ENCODE peak calls at places on chromosomes 3 and 15, in five cellular contexts. H is GM13977; K is NCI-H1092; L is fibroblast of lung; Q is activated CD8-positive, alpha-beta memory T cell treated with anti-CD3 and anti-CD28 coated beads, Interleukin-2, amount 50 U/mL, for 4 hours. C is an unnamed sample.

GRCh38 chr15:83066034-83066760 is 855 bp downstream of the BTBD1 start:
- DNase-seq in H (no peak), K (no peak), Q (no peak), L (no peak), C (no peak)

GRCh38 chr15:90106522-90107117 is 4.4 kb upstream of the IDH2 start:
- DNase-seq in H (no peak), L (no peak), K (no peak), Q (no peak), C (no peak)

GRCh38 chr3:154121236-154122095 is at the start of gene ARHGEF26:
- DNase-seq in Q (peak; percentile 65), H (peak; percentile 87), K (peak; percentile 43), L (peak; percentile 67), C (peak; percentile 86)

GRCh38 chr3:167976880-167977498 is 118.7 kb downstream of the GOLIM4 start:
- DNase-seq in Q (no peak), K (no peak), H (no peak), L (peak; percentile 52), C (no peak)

GRCh38 chr3:159253860-159254259 is 452.0 kb downstream of the MFSD1 start:
- DNase-seq in K (no peak), H (no peak), L (no peak), Q (no peak), C (no peak)

GRCh38 chr3:174540081-174540480 is 319.1 kb upstream of the NAALADL2 start:
- DNase-seq in Q (no peak), L (no peak), K (peak; percentile 70), H (no peak), C (peak; percentile 11)

GRCh38 chr15:79595995-79596622 is 164.0 kb downstream of the MINAR1 start:
- DNase-seq in H (peak; percentile 86), Q (no peak), L (peak; percentile 73), K (peak; percentile 79), C (peak; percentile 70)

GRCh38 chr3:164418426-164418825 is 659.9 kb downstream of the SI start:
- DNase-seq in H (no peak), L (no peak), Q (no peak), K (peak; percentile 98), C (no peak)

GRCh38 chr3:8538904-8539303 is 37.3 kb downstream of the LMCD1 start:
- DNase-seq in L (peak; percentile 83), K (no peak), Q (no peak), H (no peak), C (no peak)

GRCh38 chr15:75024102-75024636 is 779 bp downstream of the PPCDC start:
- DNase-seq in H (peak; percentile 51), L (peak; percentile 38), K (no peak), Q (no peak), C (no peak)

GRCh38 chr15:72227192-72227586 is 3.8 kb downstream of the PKM start:
- DNase-seq in L (peak; percentile 79), Q (peak; percentile 44), K (no peak), H (peak; percentile 45), C (no peak)

GRCh38 chr3:30426319-30426993 is 179.9 kb upstream of the TGFBR2 start:
- DNase-seq in Q (no peak), H (peak; percentile 1), K (no peak), L (peak; percentile 79), C (no peak)

GRCh38 chr15:45544266-45545023 is 21.9 kb upstream of the SLC30A4 start:
- DNase-seq in Q (no peak), H (no peak), K (no peak), L (no peak), C (no peak)

GRCh38 chr3:59451800-59452741 is 402.2 kb upstream of the CFAP20DC start:
- DNase-seq in H (no peak), Q (no peak), L (no peak), K (no peak), C (no peak)

GRCh38 chr3:24773798-24774197 is 279.1 kb upstream of the THRB start:
- DNase-seq in H (peak; percentile 22), L (peak; percentile 78), Q (no peak), K (peak; percentile 41), C (peak; percentile 77)

GRCh38 chr3:74789111-74789510 is 174.7 kb upstream of the CNTN3 start:
- DNase-seq in L (no peak), K (no peak), Q (no peak), H (no peak), C (no peak)

GRCh38 chr15:75606026-75606425 is 19.5 kb downstream of the SNUPN start:
- DNase-seq in K (no peak), H (no peak), Q (no peak), L (no peak), C (no peak)

C was measured in endothelial cell.